ENCODE peak calls at places on chromosome 21, in eight cellular contexts. One of them, this sample, is unnamed.

GRCh38 chr21:26224351-26224750 is 53.8 kb upstream of the APP start:
- DNase-seq in NCI-H146: no peak
- DNase-seq in GDM1: no peak
- DNase-seq in stimulated activated naive CD4-positive, alpha-beta T cell: no peak
- DNase-seq in endothelial cell: no peak
- DNase-seq in GM04504: no peak
- DNase-seq in AG20443: no peak
- DNase-seq in ureter: no peak
- DNase-seq in this sample: no peak

GRCh38 chr21:35738342-35738961 is 321.9 kb downstream of the SETD4 start:
- DNase-seq in NCI-H146: no peak
- DNase-seq in GDM1: no peak
- DNase-seq in stimulated activated naive CD4-positive, alpha-beta T cell: no peak
- DNase-seq in endothelial cell: no peak
- DNase-seq in GM04504: no peak
- DNase-seq in AG20443: peak; percentile 43
- DNase-seq in ureter: peak; percentile 43
- DNase-seq in this sample: no peak

GRCh38 chr21:43188712-43189151 is 19.9 kb downstream of the CRYAA start:
- DNase-seq in NCI-H146: no peak
- DNase-seq in GDM1: no peak
- DNase-seq in stimulated activated naive CD4-positive, alpha-beta T cell: no peak
- DNase-seq in endothelial cell: no peak
- DNase-seq in GM04504: no peak
- DNase-seq in AG20443: no peak
- DNase-seq in ureter: peak; percentile 49
- DNase-seq in this sample: peak; percentile 22

GRCh38 chr21:45592208-45592619 is 50.0 kb upstream of the SLC19A1 start:
- DNase-seq in NCI-H146: no peak
- DNase-seq in GDM1: no peak
- DNase-seq in stimulated activated naive CD4-positive, alpha-beta T cell: peak; percentile 54
- DNase-seq in endothelial cell: no peak
- DNase-seq in GM04504: no peak
- DNase-seq in AG20443: no peak
- DNase-seq in ureter: no peak
- DNase-seq in this sample: peak; percentile 18

GRCh38 chr21:15171546-15171945 is 106.7 kb upstream of the NRIP1 start:
- DNase-seq in NCI-H146: no peak
- DNase-seq in GDM1: no peak
- DNase-seq in stimulated activated naive CD4-positive, alpha-beta T cell: no peak
- DNase-seq in endothelial cell: no peak
- DNase-seq in GM04504: no peak
- DNase-seq in AG20443: no peak
- DNase-seq in ureter: no peak
- DNase-seq in this sample: no peak

GRCh38 chr21:27047331-27048314 is 80.7 kb upstream of the ADAMTS5 start:
- DNase-seq in NCI-H146: no peak
- DNase-seq in GDM1: no peak
- DNase-seq in stimulated activated naive CD4-positive, alpha-beta T cell: no peak
- DNase-seq in endothelial cell: no peak
- DNase-seq in GM04504: no peak
- DNase-seq in AG20443: no peak
- DNase-seq in ureter: no peak
- DNase-seq in this sample: no peak

GRCh38 chr21:41932191-41932575 is 21.6 kb downstream of the C2CD2 start:
- DNase-seq in NCI-H146: no peak
- DNase-seq in GDM1: peak; percentile 17
- DNase-seq in stimulated activated naive CD4-positive, alpha-beta T cell: no peak
- DNase-seq in endothelial cell: no peak
- DNase-seq in GM04504: peak; percentile 68
- DNase-seq in AG20443: peak; percentile 84
- DNase-seq in ureter: no peak
- DNase-seq in this sample: no peak

GRCh38 chr21:26194326-26194725 is 23.8 kb upstream of the APP start:
- DNase-seq in NCI-H146: no peak
- DNase-seq in GDM1: no peak
- DNase-seq in stimulated activated naive CD4-positive, alpha-beta T cell: no peak
- DNase-seq in endothelial cell: no peak
- DNase-seq in GM04504: no peak
- DNase-seq in AG20443: peak; percentile 24
- DNase-seq in ureter: no peak
- DNase-seq in this sample: no peak

GRCh38 chr21:39060485-39061099 is 122.7 kb downstream of the PSMG1 start:
- DNase-seq in NCI-H146: peak; percentile 55
- DNase-seq in GDM1: no peak
- DNase-seq in stimulated activated naive CD4-positive, alpha-beta T cell: no peak
- DNase-seq in endothelial cell: no peak
- DNase-seq in GM04504: no peak
- DNase-seq in AG20443: no peak
- DNase-seq in ureter: no peak
- DNase-seq in this sample: no peak

GRCh38 chr21:28196981-28197380 is 795.7 kb downstream of the LTN1 start:
- DNase-seq in NCI-H146: no peak
- DNase-seq in GDM1: no peak
- DNase-seq in stimulated activated naive CD4-positive, alpha-beta T cell: no peak
- DNase-seq in endothelial cell: no peak
- DNase-seq in GM04504: no peak
- DNase-seq in AG20443: no peak
- DNase-seq in ureter: no peak
- DNase-seq in this sample: no peak

GRCh38 chr21:17370750-17371325 is 142.0 kb upstream of the CXADR start:
- DNase-seq in NCI-H146: no peak
- DNase-seq in GDM1: no peak
- DNase-seq in stimulated activated naive CD4-positive, alpha-beta T cell: no peak
- DNase-seq in endothelial cell: no peak
- DNase-seq in GM04504: no peak
- DNase-seq in AG20443: no peak
- DNase-seq in ureter: no peak
- DNase-seq in this sample: no peak

GRCh38 chr21:41596241-41596925 is 88.4 kb upstream of the TMPRSS2 start:
- DNase-seq in NCI-H146: no peak
- DNase-seq in GDM1: no peak
- DNase-seq in stimulated activated naive CD4-positive, alpha-beta T cell: no peak
- DNase-seq in endothelial cell: no peak
- DNase-seq in GM04504: no peak
- DNase-seq in AG20443: no peak
- DNase-seq in ureter: no peak
- DNase-seq in this sample: no peak

GRCh38 chr21:42614811-42615342 is 38.5 kb upstream of the PDE9A start:
- DNase-seq in NCI-H146: peak; percentile 53
- DNase-seq in GDM1: peak; percentile 10
- DNase-seq in stimulated activated naive CD4-positive, alpha-beta T cell: peak; percentile 39
- DNase-seq in endothelial cell: no peak
- DNase-seq in GM04504: no peak
- DNase-seq in AG20443: no peak
- DNase-seq in ureter: peak; percentile 72
- DNase-seq in this sample: peak; percentile 37

GRCh38 chr21:42388740-42389448 is 7.0 kb downstream of the TMPRSS3 start:
- DNase-seq in NCI-H146: no peak
- DNase-seq in GDM1: no peak
- DNase-seq in stimulated activated naive CD4-positive, alpha-beta T cell: no peak
- DNase-seq in endothelial cell: no peak
- DNase-seq in GM04504: no peak
- DNase-seq in AG20443: no peak
- DNase-seq in ureter: no peak
- DNase-seq in this sample: no peak

GRCh38 chr21:42056996-42057689 is 14.0 kb upstream of the UMODL1 start:
- DNase-seq in NCI-H146: peak; percentile 59
- DNase-seq in GDM1: no peak
- DNase-seq in stimulated activated naive CD4-positive, alpha-beta T cell: no peak
- DNase-seq in endothelial cell: no peak
- DNase-seq in GM04504: peak; percentile 47
- DNase-seq in AG20443: peak; percentile 89
- DNase-seq in ureter: peak; percentile 74
- DNase-seq in this sample: peak; percentile 81

GRCh38 chr21:45417256-45417950 is 12.4 kb downstream of the COL18A1 start:
- DNase-seq in NCI-H146: no peak
- DNase-seq in GDM1: no peak
- DNase-seq in stimulated activated naive CD4-positive, alpha-beta T cell: no peak
- DNase-seq in endothelial cell: no peak
- DNase-seq in GM04504: no peak
- DNase-seq in AG20443: no peak
- DNase-seq in ureter: no peak
- DNase-seq in this sample: no peak

GRCh38 chr21:26964379-26964778 is 2.5 kb downstream of the ADAMTS5 start:
- DNase-seq in NCI-H146: no peak
- DNase-seq in GDM1: no peak
- DNase-seq in stimulated activated naive CD4-positive, alpha-beta T cell: no peak
- DNase-seq in endothelial cell: no peak
- DNase-seq in GM04504: peak; percentile 75
- DNase-seq in AG20443: peak; percentile 84
- DNase-seq in ureter: peak; percentile 68
- DNase-seq in this sample: peak; percentile 35

This sample was measured in transverse colon.